ENCODE peak calls at places on chromosomes 12 and 14, in four cellular contexts. X, P, C and L are unnamed samples.

GRCh38 chr14:81529391-81529790 is 4.3 kb downstream of the SEL1L start:
- DNase-seq in X (no peak), P (no peak), C (no peak), L (peak; percentile 10)

GRCh38 chr12:52495385-52495784 is 2.3 kb upstream of the KRT6A start:
- DNase-seq in X (peak; percentile 41), P (no peak), C (no peak), L (peak; percentile 27)

GRCh38 chr12:129550353-129550752 is 353.5 kb downstream of the TMEM132D start:
- DNase-seq in X (no peak), P (no peak), C (no peak), L (no peak)

GRCh38 chr14:68628605-68629310 is 164.1 kb downstream of the ZFP36L1 start:
- DNase-seq in X (no peak), P (no peak), C (no peak), L (no peak)

GRCh38 chr14:69107407-69108003 is 45.4 kb downstream of the DCAF5 start:
- DNase-seq in X (peak; percentile 55), P (peak; percentile 20), C (peak; percentile 14), L (peak; percentile 60)

GRCh38 chr12:124771462-124772361 is 92.0 kb downstream of the SCARB1 start:
- DNase-seq in X (peak; percentile 85), P (peak; percentile 51), C (peak; percentile 85), L (peak; percentile 39)

GRCh38 chr14:103401223-103402214 is 16.3 kb downstream of the MARK3 start:
- DNase-seq in X (no peak), P (no peak), C (no peak), L (no peak)

GRCh38 chr12:92973614-92974013 is 44.5 kb upstream of the EEA1 start:
- DNase-seq in X (no peak), P (peak; percentile 95), C (no peak), L (no peak)

GRCh38 chr12:109393437-109394345 is 46.0 kb downstream of the MYO1H start:
- DNase-seq in X (peak; percentile 80), P (no peak), C (peak; percentile 75), L (peak; percentile 48)

GRCh38 chr14:55297611-55298323 is 26.5 kb downstream of the FBXO34 start:
- DNase-seq in X (no peak), P (no peak), C (no peak), L (no peak)

GRCh38 chr12:130990034-130990433 is 36.3 kb downstream of the ADGRD1 start:
- DNase-seq in X (no peak), P (no peak), C (no peak), L (no peak)

GRCh38 chr14:102138935-102139247 is 806 bp upstream of the WDR20 start:
- DNase-seq in X (peak; percentile 56), P (no peak), C (no peak), L (no peak)

GRCh38 chr12:46958599-46959290 is 120.7 kb upstream of the PCED1B start:
- DNase-seq in X (peak; percentile 41), P (no peak), C (no peak), L (no peak)

GRCh38 chr12:120346681-120347080 is 19.1 kb upstream of the PLA2G1B start:
- DNase-seq in X (no peak), P (no peak), C (no peak), L (no peak)

GRCh38 chr12:124150176-124150575 is 144.7 kb upstream of the RFLNA start:
- DNase-seq in X (no peak), P (no peak), C (no peak), L (no peak)

GRCh38 chr12:116612436-116612835 is 53.3 kb downstream of the MAP1LC3B2 start:
- DNase-seq in X (no peak), P (no peak), C (no peak), L (no peak)

GRCh38 chr12:11968041-11968383 is 102.7 kb upstream of the BCL2L14 start:
- DNase-seq in X (no peak), P (no peak), C (no peak), L (no peak)

GRCh38 chr14:43938588-43939281 is 568.3 kb downstream of the FSCB start:
- DNase-seq in X (no peak), P (no peak), C (no peak), L (no peak)

GRCh38 chr14:79947440-79947839 is 263.9 kb downstream of the DIO2 start:
- DNase-seq in X (no peak), P (no peak), C (no peak), L (no peak)

GRCh38 chr12:96020314-96021003 is 14.9 kb downstream of the LTA4H start:
- DNase-seq in X (no peak), P (peak; percentile 19), C (no peak), L (no peak)

GRCh38 chr12:109816870-109817269 is 16.3 kb downstream of the TRPV4 start:
- DNase-seq in X (no peak), P (no peak), C (no peak), L (no peak)

DNA sequence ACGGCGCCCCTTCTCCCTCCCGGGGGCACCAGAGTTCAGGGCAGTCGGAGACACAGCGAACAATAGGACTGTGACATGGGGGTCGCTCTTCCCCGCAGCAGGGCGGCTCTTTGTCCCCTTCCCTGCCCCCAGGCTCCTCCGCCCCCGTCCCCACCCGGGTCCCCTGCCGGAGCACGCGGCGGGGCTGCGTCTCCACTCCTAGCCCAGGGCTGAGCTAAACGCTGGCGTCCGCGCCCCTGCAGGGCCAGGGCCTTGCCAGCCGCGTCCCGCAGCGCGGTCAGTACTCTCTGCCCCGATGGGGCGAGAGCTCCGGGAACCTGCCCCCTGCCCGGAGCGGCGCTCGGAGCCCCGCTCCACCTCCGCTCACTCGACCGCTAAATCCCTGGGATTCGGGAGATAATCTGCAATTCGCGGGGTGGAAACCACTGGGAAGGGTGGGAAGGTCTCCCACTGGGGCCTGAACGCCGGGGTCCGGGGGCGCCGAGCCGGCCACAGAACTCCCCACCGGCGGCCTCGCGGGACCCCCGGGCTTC is 825 bp upstream of the CCDC85C start:
- DNase-seq in X (peak; percentile 56), P (no peak), C (peak; percentile 39), L (no peak)
- TF ChIP-seq REST in X (no peak), P (no peak), C (no peak), L (no peak)

DNA sequence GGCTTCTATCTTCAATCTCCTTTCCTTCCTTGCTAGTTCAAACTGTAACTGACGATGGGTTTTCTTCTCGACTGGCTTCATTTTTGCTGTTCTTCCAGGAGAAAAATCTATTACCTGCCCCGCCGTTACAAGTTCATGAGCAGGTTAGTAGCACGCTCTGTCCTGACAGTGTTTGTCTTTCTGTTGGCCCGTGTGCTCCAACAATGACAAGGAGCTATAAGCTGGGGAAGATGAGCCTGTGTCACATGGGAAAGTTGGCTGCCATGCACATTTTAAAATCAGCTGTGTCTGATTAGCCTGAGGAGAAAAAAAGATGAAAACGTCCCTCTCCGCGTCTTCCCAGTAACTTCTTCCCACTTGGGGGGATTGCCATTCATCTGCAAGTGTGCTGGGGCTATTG is 180.2 kb downstream of the ANO4 start:
- DNase-seq in X (no peak), P (no peak), C (no peak), L (no peak)
- TF ChIP-seq REST in X (no peak), P (no peak), C (no peak), L (no peak)

DNA sequence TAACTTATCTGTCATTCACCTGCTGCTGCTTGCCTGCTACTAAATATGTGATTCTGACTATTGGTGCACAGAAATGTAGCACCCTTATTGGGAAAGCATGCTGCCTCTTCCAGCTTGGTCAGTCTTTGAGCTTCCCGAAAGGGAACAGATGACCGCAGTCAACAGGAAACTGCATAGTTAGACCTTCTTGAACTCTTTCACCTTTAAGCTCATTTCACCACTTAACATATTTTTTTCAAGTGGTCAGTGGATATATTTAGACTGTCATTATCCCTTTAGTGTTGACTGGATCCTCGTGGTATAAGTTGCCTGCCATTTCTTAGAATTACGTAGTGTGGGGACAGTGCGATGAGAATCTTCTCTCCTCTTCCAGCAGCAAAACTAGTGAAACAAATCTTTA is 224.9 kb downstream of the FBXL14 start:
- DNase-seq in X (no peak), P (no peak), C (no peak), L (no peak)
- TF ChIP-seq REST in X (no peak), P (no peak), C (no peak), L (no peak)

GRCh38 chr12:104134882-104135281 is 3.1 kb downstream of the NFYB start:
- DNase-seq in X (no peak), P (no peak), C (no peak), L (no peak)

GRCh38 chr12:104136577-104136976 is 1.4 kb downstream of the NFYB start:
- DNase-seq in X (no peak), P (no peak), C (no peak), L (no peak)

GRCh38 chr12:104138747-104139186 is 757 bp upstream of the NFYB start:
- DNase-seq in X (no peak), P (no peak), C (no peak), L (no peak)

GRCh38 chr12:104137175-104137901 is 672 bp downstream of the NFYB start:
- DNase-seq in X (peak; percentile 41), P (peak; percentile 7), C (peak; percentile 71), L (no peak)

GRCh38 chr12:104137902-104138746 is at the start of gene NFYB:
- DNase-seq in X (peak; percentile 98), P (peak; percentile 83), C (peak; percentile 94), L (peak; percentile 94)
- TF ChIP-seq REST in X (no peak), P (no peak), C (no peak), L (no peak)

GRCh38 chr14:61524936-61525292 is 170.4 kb upstream of the HIF1A start:
- DNase-seq in X (no peak), P (no peak), C (no peak), L (no peak)

GRCh38 chr14:61524211-61524806 is 171.0 kb upstream of the HIF1A start:
- DNase-seq in X (no peak), P (no peak), C (no peak), L (peak; percentile 71)

GRCh38 chr14:61523751-61524150 is 171.6 kb upstream of the HIF1A start:
- DNase-seq in X (no peak), P (no peak), C (no peak), L (no peak)

GRCh38 chr14:61526405-61527312 is 168.7 kb upstream of the HIF1A start:
- DNase-seq in X (no peak), P (no peak), C (no peak), L (no peak)

GRCh38 chr14:61525293-61526011 is 169.9 kb upstream of the HIF1A start:
- DNase-seq in X (peak; percentile 56), P (peak; percentile 85), C (no peak), L (peak; percentile 97)
- TF ChIP-seq REST in X (no peak), P (no peak), C (no peak), L (no peak)

DNA sequence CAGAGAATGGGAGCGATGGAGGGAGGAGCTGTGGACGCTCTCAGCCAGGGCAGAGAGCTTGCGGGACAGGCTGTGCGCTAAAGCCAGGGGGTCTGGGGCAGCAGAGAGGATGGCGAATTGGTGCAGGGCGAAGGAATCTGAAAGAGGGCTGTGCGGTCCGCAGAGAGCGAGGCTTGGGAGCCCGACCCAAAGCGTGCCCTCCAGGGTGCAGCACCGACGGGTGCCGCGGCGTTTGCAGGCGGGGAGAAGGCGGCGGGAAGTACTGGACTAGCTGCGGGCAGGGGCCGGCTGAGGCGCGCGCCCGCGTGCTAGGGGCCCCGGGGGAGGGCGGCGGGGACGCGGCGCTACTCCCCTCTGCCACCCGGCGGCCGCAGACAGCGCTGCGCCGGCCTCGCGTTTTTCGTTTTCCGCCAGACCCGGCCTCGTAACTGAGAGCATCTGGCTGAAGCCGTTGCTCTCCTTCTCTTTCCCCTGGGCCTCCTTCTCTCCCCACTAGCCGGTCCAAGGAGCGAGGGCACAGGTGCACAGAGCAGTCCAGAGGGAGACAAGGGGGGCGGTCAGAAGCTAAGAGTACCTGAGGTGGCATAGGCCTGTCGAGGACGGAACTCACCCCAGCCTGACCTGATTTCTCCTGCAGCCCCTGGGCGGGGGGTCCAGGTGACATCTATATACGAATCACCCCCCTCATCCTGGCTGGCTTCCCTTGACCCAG is 24.9 kb downstream of the SLC6A12 start:
- DNase-seq in X (peak; percentile 85), P (no peak), C (peak; percentile 86), L (no peak)
- TF ChIP-seq REST in X (no peak), P (no peak), C (no peak), L (no peak)